ENCODE peak calls at places on chromosomes 5 and 9, in eight cellular contexts. T is T-helper 2 cell; P is lower lobe of right lung; C is T1000; L is midbrain; J is hypothalamus; S is stimulated activated CD4-positive, alpha-beta T cell treated with anti-CD3 and anti-CD28 coated beads, Interleukin-12 subunit alpha, Interleukin-12 subunit beta, amount 100 ng/mL, for 4 hours; Q is posterior cingulate gyrus. X is an unnamed sample.

GRCh38 chr5:172874647-172875371 is 40.8 kb downstream of the ERGIC1 start:
- DNase-seq in T (no peak), P (no peak), C (no peak), L (no peak), J (no peak), S (no peak), Q (no peak), X (no peak)

GRCh38 chr5:91469517-91470165 is 86.5 kb upstream of the ARRDC3 start:
- DNase-seq in T (no peak), P (no peak), C (peak), L (peak), J (no peak), S (no peak), Q (no peak), X (no peak)

GRCh38 chr5:124274949-124275348 is 471.5 kb downstream of the ZNF608 start:
- DNase-seq in T (no peak), P (no peak), C (no peak), L (no peak), J (no peak), S (no peak), Q (no peak), X (no peak)

GRCh38 chr5:150846651-150847333 is 471 bp downstream of the IRGM start:
- DNase-seq in T (peak), P (no peak), C (peak), L (peak), J (peak), S (peak), Q (no peak), X (peak)

GRCh38 chr5:59660737-59661136 is 232.8 kb downstream of the PDE4D start:
- DNase-seq in T (no peak), P (no peak), C (no peak), L (peak), J (no peak), S (no peak), Q (no peak), X (peak)

GRCh38 chr9:96317335-96317980 is 15.5 kb upstream of the HSD17B3 start:
- DNase-seq in T (no peak), P (peak), C (no peak), L (peak), J (peak), S (peak), Q (peak), X (peak)

GRCh38 chr9:37899041-37899440 is 4.9 kb downstream of the SLC25A51 start:
- DNase-seq in T (no peak), P (no peak), C (no peak), L (no peak), J (no peak), S (no peak), Q (no peak), X (no peak)

GRCh38 chr9:123419721-123420559 is 63.9 kb downstream of the CRB2 start:
- DNase-seq in T (no peak), P (no peak), C (no peak), L (no peak), J (no peak), S (no peak), Q (no peak), X (no peak)

GRCh38 chr9:131546336-131547084 is 1.2 kb downstream of the PRRT1B start:
- DNase-seq in T (no peak), P (no peak), C (no peak), L (no peak), J (no peak), S (no peak), Q (no peak), X (peak)

GRCh38 chr9:78023003-78023741 is 8.4 kb downstream of the GNAQ start:
- DNase-seq in T (no peak), P (no peak), C (no peak), L (peak), J (no peak), S (no peak), Q (no peak), X (no peak)

GRCh38 chr9:133701321-133701980 is 36.7 kb downstream of the SARDH start:
- DNase-seq in T (peak), P (peak), C (no peak), L (peak), J (peak), S (peak), Q (peak), X (no peak)

GRCh38 chr9:128818099-128818838 is at the start of gene ENDOG:
- DNase-seq in T (peak), P (peak), C (peak), L (peak), J (peak), S (peak), Q (peak), X (peak)

GRCh38 chr9:23590601-23591000 is 235.4 kb downstream of the ELAVL2 start:
- DNase-seq in T (no peak), P (no peak), C (no peak), L (no peak), J (no peak), S (no peak), Q (no peak), X (no peak)

GRCh38 chr9:92716557-92716956 is 46.6 kb upstream of the IPPK start:
- DNase-seq in T (peak), P (no peak), C (no peak), L (peak), J (peak), S (peak), Q (peak), X (peak)

GRCh38 chr9:135765416-135765815 is 63.4 kb downstream of the KCNT1 start:
- DNase-seq in T (no peak), P (no peak), C (no peak), L (no peak), J (no peak), S (no peak), Q (no peak), X (no peak)

GRCh38 chr5:41414598-41414997 is 95.8 kb downstream of the PLCXD3 start:
- DNase-seq in T (no peak), P (no peak), C (peak), L (no peak), J (no peak), S (no peak), Q (no peak), X (no peak)

GRCh38 chr5:155522540-155522939 is 509.0 kb downstream of the KIF4B start:
- DNase-seq in T (no peak), P (no peak), C (no peak), L (no peak), J (no peak), S (no peak), Q (no peak), X (peak)

GRCh38 chr9:15482146-15482545 is 28.6 kb downstream of the PSIP1 start:
- DNase-seq in T (no peak), P (no peak), C (no peak), L (no peak), J (no peak), S (no peak), Q (no peak), X (no peak)

GRCh38 chr9:123360161-123361085 is 4.4 kb downstream of the CRB2 start:
- DNase-seq in T (no peak), P (peak), C (no peak), L (no peak), J (no peak), S (peak), Q (no peak), X (peak)

GRCh38 chr9:5896863-5897262 is 6.2 kb downstream of the MLANA start:
- DNase-seq in T (no peak), P (no peak), C (no peak), L (no peak), J (no peak), S (no peak), Q (no peak), X (no peak)

GRCh38 chr5:171494452-171495121 is 75.1 kb downstream of the FGF18 start:
- DNase-seq in T (no peak), P (no peak), C (peak), L (no peak), J (no peak), S (no peak), Q (no peak), X (no peak)

GRCh38 chr9:131714161-131714646 is 25.7 kb downstream of the RAPGEF1 start:
- DNase-seq in T (no peak), P (peak), C (no peak), L (no peak), J (no peak), S (no peak), Q (no peak), X (no peak)

GRCh38 chr9:135600296-135600805 is 38.8 kb downstream of the PAEP start:
- DNase-seq in T (no peak), P (no peak), C (no peak), L (no peak), J (no peak), S (no peak), Q (no peak), X (no peak)